ENCODE peak calls at places on chromosomes 11 and 22, in five cellular contexts. F is activated CD4-positive, alpha-beta T cell treated with anti-CD3 and anti-CD28 coated beads, Interleukin-2, amount 10 ng/mL, durations not matched to agents 7 days and 5 days; Q is RCC 7860; N is GM23338; P is HCT116. T is an unnamed sample.

GRCh38 chr11:2987881-2988280 is 4.2 kb downstream of the NAP1L4 start:
- DNase-seq in N (no peak), Q (no peak), P (no peak), F (peak; percentile 71), T (no peak)

GRCh38 chr22:46002757-46003270 is 25.9 kb upstream of the WNT7B start:
- DNase-seq in N (no peak), Q (peak; percentile 93), F (no peak), P (no peak), T (no peak)

GRCh38 chr11:59283825-59284772 is 71.4 kb upstream of the MPEG1 start:
- DNase-seq in F (peak; percentile 65), Q (peak; percentile 16), N (peak; percentile 75), P (peak; percentile 29), T (peak; percentile 20)

GRCh38 chr22:17102297-17102667 is 17.5 kb downstream of the IL17RA start:
- DNase-seq in F (no peak), N (no peak), Q (no peak), P (no peak), T (no peak)

GRCh38 chr22:18954333-18954732 is 18.2 kb upstream of the PRODH start:
- DNase-seq in P (no peak), N (peak; percentile 79), F (peak; percentile 33), Q (peak; percentile 31), T (no peak)

GRCh38 chr11:131659931-131660330 is 289.5 kb downstream of the NTM start:
- DNase-seq in F (no peak), Q (no peak), N (no peak), P (no peak), T (no peak)

GRCh38 chr11:134350381-134350780 is 18.6 kb downstream of the GLB1L2 start:
- DNase-seq in Q (no peak), N (no peak), F (no peak), P (no peak), T (no peak)

GRCh38 chr11:84261707-84262106 is 975.5 kb upstream of the CCDC90B start:
- DNase-seq in F (no peak), N (peak; percentile 60), Q (no peak), P (no peak), T (no peak)

GRCh38 chr22:22933100-22933806 is 45.6 kb downstream of the IGLL5 start:
- DNase-seq in P (no peak), F (no peak), Q (no peak), N (no peak), T (no peak)

GRCh38 chr11:117824571-117825537 is at the start of gene FXYD2:
- DNase-seq in F (no peak), Q (no peak), N (no peak), P (no peak), T (no peak)

GRCh38 chr11:76975513-76975912 is 58.7 kb upstream of the B3GNT6 start:
- DNase-seq in P (no peak), F (no peak), Q (no peak), N (no peak), T (no peak)

GRCh38 chr22:37777122-37777687 is 30.5 kb upstream of the GCAT start:
- DNase-seq in P (peak; percentile 84), F (no peak), Q (peak; percentile 86), N (peak; percentile 35), T (peak; percentile 57)

GRCh38 chr11:10317776-10318526 is 13.1 kb downstream of the ADM start:
- DNase-seq in Q (no peak), N (no peak), P (no peak), F (no peak), T (no peak)

GRCh38 chr11:79119491-79120284 is 321.1 kb downstream of the TENM4 start:
- DNase-seq in F (no peak), Q (no peak), N (no peak), P (no peak), T (no peak)

GRCh38 chr22:47394504-47395440 is 632.3 kb downstream of the TBC1D22A start:
- DNase-seq in N (no peak), P (no peak), F (no peak), Q (no peak), T (no peak)

GRCh38 chr11:72700026-72700610 is 25.9 kb upstream of the PDE2A start:
- DNase-seq in Q (peak; percentile 9), F (no peak), P (no peak), N (no peak), T (no peak)

GRCh38 chr11:68371176-68372041 is 59.0 kb downstream of the LRP5 start:
- DNase-seq in P (no peak), F (no peak), Q (no peak), N (no peak), T (no peak)

GRCh38 chr11:133343951-133344350 is 188.3 kb downstream of the OPCML start:
- DNase-seq in Q (peak; percentile 37), P (no peak), N (no peak), F (no peak), T (no peak)

GRCh38 chr11:76241243-76242000 is 35.1 kb upstream of the WNT11 start:
- DNase-seq in N (no peak), Q (no peak), P (no peak), F (no peak), T (no peak)